ENCODE peak calls at places on chromosomes 4 and X, in four cellular contexts. E is WTC11, R is HepG2, X is K562. T is an unnamed sample.

GRCh38 chr4:14856076-14856926 is 146.0 kb upstream of the CPEB2 start:
- DNase-seq in E (no peak), R (peak), X (peak), T (no peak)

GRCh38 chrX:14497184-14497666 is 32.1 kb upstream of the GLRA2 start:
- DNase-seq in E (no peak), R (no peak), X (no peak), T (no peak)

GRCh38 chr4:24394041-24394440 is 190.3 kb downstream of the DHX15 start:
- DNase-seq in E (no peak), R (no peak), X (no peak), T (no peak)

GRCh38 chrX:35076061-35076460 is 133.5 kb downstream of the FAM47B start:
- DNase-seq in E (peak), R (no peak), X (no peak), T (no peak)

GRCh38 chr4:109947918-109948317 is 35.2 kb downstream of the EGF start:
- DNase-seq in E (no peak), R (no peak), X (no peak), T (no peak)

GRCh38 chr4:77418333-77418732 is 187.3 kb upstream of the CXCL13 start:
- DNase-seq in E (no peak), R (no peak), X (no peak), T (peak)

GRCh38 chr4:141686146-141686775 is 49.9 kb downstream of the IL15 start:
- DNase-seq in E (no peak), R (no peak), X (no peak), T (no peak)

GRCh38 chrX:11470231-11470630 is 177.0 kb downstream of the AMELX start:
- DNase-seq in E (no peak), R (no peak), X (no peak), T (no peak)

GRCh38 chr4:89303177-89303576 is 4.4 kb downstream of the GPRIN3 start:
- DNase-seq in E (no peak), R (no peak), X (no peak), T (peak)

GRCh38 chr4:146232131-146232722 is 17.9 kb downstream of the REELD1 start:
- DNase-seq in E (no peak), R (no peak), X (no peak), T (no peak)

GRCh38 chr4:144316869-144317268 is 176.4 kb upstream of the GYPA start:
- DNase-seq in E (no peak), R (no peak), X (no peak), T (no peak)

GRCh38 chrX:40207626-40208025 is 109.9 kb upstream of the BCOR start:
- DNase-seq in E (no peak), R (no peak), X (peak), T (no peak)

GRCh38 chr4:86963697-86964096 is 28.9 kb downstream of the AFF1 start:
- DNase-seq in E (no peak), R (no peak), X (no peak), T (no peak)

GRCh38 chr4:41949531-41949930 is 14.3 kb downstream of the TMEM33 start:
- DNase-seq in E (no peak), R (no peak), X (no peak), T (no peak)

GRCh38 chr4:61714387-61714890 is 514.3 kb downstream of the ADGRL3 start:
- DNase-seq in E (no peak), R (no peak), X (no peak), T (no peak)

GRCh38 chr4:17758459-17758858 is 23.0 kb downstream of the FAM184B start:
- DNase-seq in E (no peak), R (no peak), X (no peak), T (no peak)

GRCh38 chr4:94457692-94458106 is 6.0 kb downstream of the PDLIM5 start:
- DNase-seq in E (no peak), R (no peak), X (no peak), T (no peak)

GRCh38 chr4:660401-660800 is 13.7 kb downstream of the ATP5ME start:
- DNase-seq in E (no peak), R (no peak), X (no peak), T (no peak)

GRCh38 chrX:8084023-8084422 is 87.0 kb downstream of the VCX2 start:
- DNase-seq in E (no peak), R (no peak), X (no peak), T (no peak)

GRCh38 chr4:5812506-5813229 is 80.2 kb downstream of the CRMP1 start:
- DNase-seq in E (no peak), R (peak), X (peak), T (peak)

GRCh38 chrX:40877869-40878268 is 142.5 kb upstream of the MED14 start:
- DNase-seq in E (no peak), R (peak), X (peak), T (no peak)

GRCh38 chrX:115367455-115367854 is 77.9 kb downstream of the LUZP4 start:
- DNase-seq in E (no peak), R (no peak), X (no peak), T (no peak)

GRCh38 chrX:10012776-10013175 is 45.6 kb downstream of the CLDN34 start:
- DNase-seq in E (no peak), R (no peak), X (no peak), T (no peak)

GRCh38 chr4:1601852-1602525 is 82.1 kb downstream of the FAM53A start:
- DNase-seq in E (no peak), R (no peak), X (no peak), T (no peak)

GRCh38 chrX:130184857-130185256 is 13.1 kb downstream of the RAB33A start:
- DNase-seq in E (no peak), R (no peak), X (no peak), T (no peak)

GRCh38 chrX:15441464-15441863 is 51.7 kb downstream of the PIR start:
- DNase-seq in E (no peak), R (no peak), X (no peak), T (no peak)

GRCh38 chr4:7581477-7581876 is 146.7 kb upstream of the PSAPL1 start:
- DNase-seq in E (peak), R (no peak), X (peak), T (peak)

GRCh38 chr4:122650148-122650547 is 29.3 kb upstream of the IL21 start:
- DNase-seq in E (no peak), R (no peak), X (no peak), T (no peak)

GRCh38 chrX:154002215-154002719 is 17.4 kb downstream of the IRAK1 start:
- DNase-seq in E (no peak), R (no peak), X (peak), T (no peak)

GRCh38 chrX:40468033-40468979 is 112.5 kb upstream of the ATP6AP2 start:
- DNase-seq in E (peak), R (peak), X (peak), T (peak)

GRCh38 chrX:152958047-152958446 is 35.9 kb downstream of the PNMA5 start:
- DNase-seq in E (no peak), R (no peak), X (no peak), T (no peak)

GRCh38 chr4:53346920-53347852 is 18.7 kb downstream of the SCFD2 start:
- DNase-seq in E (no peak), R (no peak), X (no peak), T (no peak)

GRCh38 chrX:13487731-13488505 is 81.5 kb upstream of the EGFL6 start:
- DNase-seq in E (peak), R (peak), X (peak), T (peak)

GRCh38 chr4:88008624-88009235 is 1.3 kb downstream of the PKD2 start:
- DNase-seq in E (no peak), R (no peak), X (no peak), T (no peak)
- TF ChIP-seq ELF4 in E (no peak), R (no peak), X (no peak), T (no peak)

DNA sequence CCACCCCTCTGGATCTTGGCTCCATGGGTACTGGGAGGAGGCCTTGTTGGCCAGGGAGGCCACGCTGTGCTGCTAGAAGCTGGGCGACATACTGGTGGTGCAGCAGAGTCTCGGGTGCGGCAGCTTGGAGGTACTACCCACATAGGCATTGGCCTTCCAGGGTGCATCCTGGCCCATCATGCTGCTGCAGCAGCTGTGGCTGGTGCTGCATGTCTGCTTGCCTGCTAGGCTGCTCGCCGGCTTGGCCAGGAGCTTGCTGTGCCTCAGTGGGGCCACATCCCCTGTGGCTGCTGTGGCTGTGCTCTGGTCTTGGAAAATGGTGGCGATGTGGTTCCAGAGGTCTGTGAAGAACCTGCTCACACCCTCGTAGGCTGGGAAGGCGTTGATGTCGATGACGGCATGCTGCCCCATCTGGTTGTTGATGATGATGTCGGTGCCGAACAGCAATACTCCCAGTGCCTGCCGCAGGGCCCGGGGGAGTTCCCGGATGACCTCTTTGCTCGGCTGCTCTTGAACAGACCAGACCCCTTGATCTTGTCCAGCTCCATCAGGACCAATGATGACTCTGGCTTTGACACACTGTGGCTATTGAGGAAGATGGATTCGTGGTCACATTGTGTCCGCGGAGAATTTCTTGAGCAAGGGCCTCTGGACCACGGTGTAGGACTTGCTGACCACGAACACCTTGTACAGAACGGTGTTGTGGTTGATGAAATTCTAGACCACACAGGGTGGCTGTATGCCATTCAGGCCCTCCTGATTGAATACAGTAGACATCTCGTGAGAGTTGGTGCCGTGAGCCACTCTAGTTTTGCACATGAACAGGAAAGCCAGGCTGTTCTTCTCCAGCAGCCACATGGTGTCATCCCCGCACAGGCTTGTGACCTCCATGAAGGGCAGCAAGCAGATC is 11.8 kb downstream of the RBM10 start:
- DNase-seq in E (no peak), R (no peak), X (peak), T (peak)
- TF ChIP-seq ELF4 in E (no peak), R (no peak), X (no peak), T (no peak)

DNA sequence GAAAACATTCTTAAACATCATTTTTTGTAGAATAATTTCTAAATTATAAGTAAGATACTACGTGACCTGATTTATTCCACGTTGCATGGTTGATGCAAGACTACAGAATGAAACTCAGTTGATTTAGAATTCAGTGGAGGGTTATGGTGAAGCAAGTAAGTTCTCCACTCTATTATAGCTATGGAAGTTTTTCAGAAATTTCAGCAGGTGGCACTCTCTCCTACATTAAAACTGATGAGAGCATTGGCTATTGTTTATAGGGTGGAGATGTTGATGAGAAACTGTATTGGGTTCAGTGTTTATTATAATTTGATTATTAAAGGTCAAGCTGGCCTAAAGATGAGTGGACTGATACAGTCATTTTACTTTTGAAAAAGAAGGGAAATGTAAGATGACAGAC is 88.0 kb downstream of the FNIP2 start:
- DNase-seq in E (no peak), R (peak), X (no peak), T (peak)
- TF ChIP-seq ELF4 in E (no peak), R (no peak), X (no peak), T (no peak)

GRCh38 chr4:139528377-139529005 is 27.5 kb downstream of the SETD7 start:
- DNase-seq in E (no peak), R (no peak), X (no peak), T (no peak)
- TF ChIP-seq ELF4 in E (no peak), R (no peak), X (no peak), T (no peak)

T was measured in HEK293T.